ENCODE peak calls at places on chromosomes 6 and 20, in four cellular contexts. S, Q, R and I are unnamed samples.

GRCh38 chr20:60038400-60038799 is 80.2 kb downstream of the CDH26 start:
- DNase-seq in S (no peak), Q (peak; percentile 44), R (no peak), I (no peak)

GRCh38 chr6:170039156-170040114 is 251.4 kb downstream of the DLL1 start:
- DNase-seq in S (no peak), Q (no peak), R (no peak), I (no peak)

GRCh38 chr20:38514947-38515346 is 42.3 kb downstream of the RALGAPB start:
- DNase-seq in S (no peak), Q (no peak), R (no peak), I (no peak)

GRCh38 chr20:46137816-46138215 is 19.7 kb downstream of the CD40 start:
- DNase-seq in S (peak; percentile 43), Q (no peak), R (no peak), I (no peak)

GRCh38 chr6:37691904-37692806 is 5.5 kb downstream of the MDGA1 start:
- DNase-seq in S (peak; percentile 57), Q (peak; percentile 91), R (no peak), I (peak; percentile 61)

GRCh38 chr6:35650015-35650414 is 38.7 kb downstream of the FKBP5 start:
- DNase-seq in S (no peak), Q (no peak), R (no peak), I (no peak)

GRCh38 chr6:116945809-116946208 is 68.8 kb downstream of the RFX6 start:
- DNase-seq in S (no peak), Q (no peak), R (no peak), I (no peak)

GRCh38 chr20:48839518-48839917 is 11.7 kb upstream of the PREX1 start:
- DNase-seq in S (no peak), Q (no peak), R (no peak), I (no peak)

GRCh38 chr6:71419954-71420692 is 131.5 kb downstream of the OGFRL1 start:
- DNase-seq in S (no peak), Q (peak; percentile 86), R (no peak), I (no peak)

GRCh38 chr20:6731951-6732580 is 35.4 kb upstream of the BMP2 start:
- DNase-seq in S (no peak), Q (no peak), R (no peak), I (no peak)

GRCh38 chr6:83511901-83512681 is at the start of gene PRSS35:
- DNase-seq in S (peak; percentile 51), Q (peak; percentile 87), R (peak; percentile 20), I (no peak)

GRCh38 chr6:166927240-166927941 is 29.0 kb downstream of the RNASET2 start:
- DNase-seq in S (no peak), Q (peak; percentile 64), R (no peak), I (no peak)

GRCh38 chr20:31707994-31708744 is 14.5 kb downstream of the BCL2L1 start:
- DNase-seq in S (peak; percentile 97), Q (no peak), R (no peak), I (no peak)

GRCh38 chr6:112690497-112691202 is 343.5 kb downstream of the RFPL4B start:
- DNase-seq in S (peak; percentile 91), Q (no peak), R (peak; percentile 41), I (no peak)

GRCh38 chr20:49054032-49054643 is 8.0 kb downstream of the CSE1L start:
- DNase-seq in S (no peak), Q (no peak), R (no peak), I (no peak)

GRCh38 chr6:120478650-120479049 is 855.6 kb downstream of the TBC1D32 start:
- DNase-seq in S (no peak), Q (no peak), R (no peak), I (no peak)

GRCh38 chr6:35073211-35073610 is 67.9 kb downstream of the TCP11 start:
- DNase-seq in S (no peak), Q (no peak), R (no peak), I (no peak)

GRCh38 chr20:2606507-2607006 is 45.9 kb upstream of the NOP56 start:
- DNase-seq in S (no peak), Q (no peak), R (no peak), I (no peak)

GRCh38 chr20:51978081-51978501 is 175.8 kb upstream of the SALL4 start:
- DNase-seq in S (peak; percentile 45), Q (no peak), R (no peak), I (no peak)

GRCh38 chr6:158987657-158988056 is 12.3 kb downstream of the RSPH3 start:
- DNase-seq in S (no peak), Q (no peak), R (no peak), I (no peak)

GRCh38 chr6:135962731-135963130 is 111.2 kb downstream of the PDE7B start:
- DNase-seq in S (no peak), Q (no peak), R (no peak), I (no peak)

GRCh38 chr20:57656821-57657536 is 36.8 kb upstream of the ZBP1 start:
- DNase-seq in S (no peak), Q (peak; percentile 76), R (no peak), I (no peak)

GRCh38 chr6:53727748-53728147 is 62.2 kb upstream of the KLHL31 start:
- DNase-seq in S (no peak), Q (no peak), R (no peak), I (no peak)

GRCh38 chr6:124056884-124057283 is 253.2 kb downstream of the NKAIN2 start:
- DNase-seq in S (peak; percentile 92), Q (no peak), R (no peak), I (no peak)

GRCh38 chr20:50819344-50819743 is 24.5 kb downstream of the BCAS4 start:
- DNase-seq in S (no peak), Q (no peak), R (no peak), I (no peak)

GRCh38 chr20:58213112-58213511 is 15.3 kb downstream of the ANKRD60 start:
- DNase-seq in S (no peak), Q (no peak), R (no peak), I (no peak)

GRCh38 chr6:11920566-11920965 is 91.5 kb upstream of the HIVEP1 start:
- DNase-seq in S (no peak), Q (no peak), R (no peak), I (no peak)

GRCh38 chr20:42484335-42484734 is 705.4 kb downstream of the PTPRT start:
- DNase-seq in S (no peak), Q (no peak), R (peak; percentile 1), I (no peak)

GRCh38 chr6:107353773-107354382 is 105.5 kb downstream of the PDSS2 start:
- DNase-seq in S (no peak), Q (no peak), R (no peak), I (no peak)

GRCh38 chr6:107603029-107603428 is 113.1 kb downstream of the SOBP start:
- DNase-seq in S (no peak), Q (no peak), R (no peak), I (no peak)

GRCh38 chr6:154292855-154293519 is 63.6 kb downstream of the IPCEF1 start:
- DNase-seq in S (no peak), Q (no peak), R (no peak), I (no peak)

GRCh38 chr6:136031982-136032381 is 180.5 kb downstream of the PDE7B start:
- DNase-seq in S (peak; percentile 24), Q (no peak), R (no peak), I (no peak)

GRCh38 chr6:71965404-71965803 is 79.1 kb downstream of the RIMS1 start:
- DNase-seq in S (peak; percentile 51), Q (no peak), R (no peak), I (no peak)

GRCh38 chr6:53043626-53044025 is 21.6 kb upstream of the FBXO9 start:
- DNase-seq in S (no peak), Q (no peak), R (no peak), I (no peak)

GRCh38 chr6:119348308-119349040 is 1.1 kb downstream of the MAN1A1 start:
- DNase-seq in S (peak; percentile 14), Q (no peak), R (no peak), I (peak; percentile 25)

GRCh38 chr6:106281661-106282060 is 43.9 kb downstream of the ATG5 start:
- DNase-seq in S (no peak), Q (no peak), R (no peak), I (no peak)

GRCh38 chr20:38986663-38987062 is 24.5 kb downstream of the DHX35 start:
- DNase-seq in S (no peak), Q (no peak), R (no peak), I (no peak)

GRCh38 chr6:80142586-80142985 is 36.1 kb downstream of the BCKDHB start:
- DNase-seq in S (no peak), Q (no peak), R (no peak), I (no peak)

GRCh38 chr6:104252276-104252675 is 607.4 kb downstream of the HACE1 start:
- DNase-seq in S (no peak), Q (no peak), R (no peak), I (no peak)